ENCODE peak calls at places on chromosomes 13 and 19, in nine cellular contexts. K, E, Z, P, R, A, T, C and M are unnamed samples.

GRCh38 chr13:112346173-112346898 is 29.8 kb upstream of the SPACA7 start:
- DNase-seq in A (no peak), C (no peak), K (peak; percentile 1), P (peak; percentile 7), Z (peak; percentile 18), R (no peak), T (no peak), E (no peak), M (no peak)

GRCh38 chr19:39746836-39747529 is 9.2 kb upstream of the CLC start:
- DNase-seq in E (no peak), R (no peak), T (no peak), P (no peak), Z (no peak), A (no peak), K (no peak), C (no peak), M (no peak)

GRCh38 chr13:21106089-21106488 is 44.7 kb upstream of the LATS2 start:
- DNase-seq in A (no peak), T (no peak), C (no peak), E (peak; percentile 32), P (no peak), Z (no peak), R (no peak), K (peak; percentile 78), M (no peak)

GRCh38 chr13:98503175-98504028 is 73.5 kb downstream of the STK24 start:
- DNase-seq in P (no peak), A (no peak), C (no peak), K (no peak), T (no peak), Z (no peak), E (no peak), R (no peak), M (no peak)

GRCh38 chr19:55676889-55677505 is 2.0 kb downstream of the EPN1 start:
- DNase-seq in E (no peak), T (no peak), R (no peak), Z (no peak), K (no peak), A (no peak), P (no peak), C (no peak), M (no peak)

GRCh38 chr19:23882493-23882892 is 32.2 kb upstream of the ZNF726 start:
- DNase-seq in T (no peak), C (no peak), A (no peak), Z (no peak), K (no peak), E (no peak), P (no peak), R (no peak), M (no peak)

GRCh38 chr13:93226623-93227279 is at the start of gene GPC6:
- DNase-seq in R (no peak), C (peak; percentile 23), E (peak; percentile 88), K (peak; percentile 87), A (no peak), T (no peak), Z (no peak), P (peak; percentile 76), M (peak; percentile 58)

GRCh38 chr13:102983496-102983895 is 82.7 kb downstream of the SLC10A2 start:
- DNase-seq in K (peak; percentile 15), R (no peak), E (no peak), T (no peak), P (no peak), Z (no peak), C (no peak), A (no peak), M (no peak)

GRCh38 chr19:32406161-32407003 is 812 bp downstream of the DPY19L3 start:
- DNase-seq in A (no peak), R (no peak), K (peak; percentile 15), T (no peak), Z (peak; percentile 12), E (no peak), P (peak; percentile 4), C (no peak), M (no peak)

GRCh38 chr13:20411638-20412342 is 113.9 kb downstream of the CRYL1 start:
- DNase-seq in P (no peak), E (no peak), R (no peak), Z (no peak), C (no peak), A (peak; percentile 16), K (no peak), T (no peak), M (no peak)

GRCh38 chr19:39130337-39131254 is 5.0 kb downstream of the PAK4 start:
- DNase-seq in C (no peak), R (no peak), A (no peak), T (no peak), E (no peak), K (no peak), P (peak; percentile 18), Z (no peak), M (no peak)

GRCh38 chr13:101949681-101950080 is 452.2 kb downstream of the FGF14 start:
- DNase-seq in C (no peak), K (no peak), Z (no peak), A (no peak), P (no peak), E (no peak), T (no peak), R (no peak), M (no peak)

GRCh38 chr19:10510301-10510802 is 6.9 kb downstream of the S1PR5 start:
- DNase-seq in T (no peak), P (peak; percentile 19), R (no peak), E (no peak), Z (no peak), K (peak; percentile 39), C (no peak), A (peak; percentile 47), M (no peak)

GRCh38 chr19:49896863-49897621 is at the start of gene IL4I1:
- DNase-seq in E (no peak), Z (no peak), P (no peak), K (peak; percentile 40), T (peak; percentile 75), C (no peak), R (peak; percentile 37), A (peak; percentile 51), M (no peak)

GRCh38 chr19:1605236-1606137 is at the start of gene UQCR11:
- DNase-seq in P (peak; percentile 91), C (peak; percentile 92), K (peak; percentile 97), E (peak; percentile 92), A (peak; percentile 85), Z (peak; percentile 92), R (peak; percentile 86), T (peak; percentile 86), M (peak; percentile 85)

GRCh38 chr19:38664503-38665211 is 17.2 kb downstream of the ACTN4 start:
- DNase-seq in T (no peak), C (no peak), K (no peak), P (no peak), E (no peak), A (no peak), R (no peak), Z (no peak), M (no peak)